ENCODE peak calls at places on chromosomes 3 and 15, in four cellular contexts. One of them, this sample, is unnamed.

GRCh38 chr15:79811406-79812405 is 85.1 kb downstream of the MTHFS start:
- DNase-seq in ELF-1: no peak
- DNase-seq in fibroblast of mammary gland: peak
- DNase-seq in KG1: no peak
- DNase-seq in this sample: no peak

GRCh38 chr3:15557511-15557946 is 36.0 kb upstream of the COLQ start:
- DNase-seq in ELF-1: peak
- DNase-seq in fibroblast of mammary gland: peak
- DNase-seq in KG1: peak
- DNase-seq in this sample: peak

GRCh38 chr3:101017048-101017447 is 23.8 kb upstream of the ABI3BP start:
- DNase-seq in ELF-1: no peak
- DNase-seq in fibroblast of mammary gland: peak
- DNase-seq in KG1: no peak
- DNase-seq in this sample: no peak

GRCh38 chr3:177195941-177196472 is 1.3 kb downstream of the TBL1XR1 start:
- DNase-seq in ELF-1: no peak
- DNase-seq in fibroblast of mammary gland: no peak
- DNase-seq in KG1: peak
- DNase-seq in this sample: no peak

GRCh38 chr3:24640330-24640877 is 145.8 kb upstream of the THRB start:
- DNase-seq in ELF-1: no peak
- DNase-seq in fibroblast of mammary gland: peak
- DNase-seq in KG1: no peak
- DNase-seq in this sample: no peak

GRCh38 chr3:176349706-176350105 is 847.6 kb downstream of the TBL1XR1 start:
- DNase-seq in ELF-1: no peak
- DNase-seq in fibroblast of mammary gland: peak
- DNase-seq in KG1: no peak
- DNase-seq in this sample: no peak

GRCh38 chr3:16884748-16885587 is at the start of gene PLCL2:
- DNase-seq in ELF-1: peak
- DNase-seq in fibroblast of mammary gland: peak
- DNase-seq in KG1: peak
- DNase-seq in this sample: peak

GRCh38 chr3:21750831-21751391 is at the start of gene ZNF385D:
- DNase-seq in ELF-1: peak
- DNase-seq in fibroblast of mammary gland: peak
- DNase-seq in KG1: no peak
- DNase-seq in this sample: peak

This sample was measured in H9.